ENCODE peak calls at places on chromosomes 6 and 20, in six cellular contexts. One of them, this sample, is unnamed.

GRCh38 chr20:17735206-17735804 is 35.5 kb downstream of the BANF2 start:
- DNase-seq in GM06990: no peak
- DNase-seq in AG04450: peak
- DNase-seq in fibroblast of lung: peak
- DNase-seq in CD8-positive, alpha-beta T cell: no peak
- DNase-seq in HFF-Myc: no peak
- DNase-seq in this sample: no peak

GRCh38 chr6:123448306-123448884 is 188.4 kb downstream of the TRDN start:
- DNase-seq in GM06990: no peak
- DNase-seq in AG04450: no peak
- DNase-seq in fibroblast of lung: no peak
- DNase-seq in CD8-positive, alpha-beta T cell: no peak
- DNase-seq in HFF-Myc: no peak
- DNase-seq in this sample: no peak

GRCh38 chr20:59178983-59179595 is 15.5 kb downstream of the ZNF831 start:
- DNase-seq in GM06990: no peak
- DNase-seq in AG04450: no peak
- DNase-seq in fibroblast of lung: no peak
- DNase-seq in CD8-positive, alpha-beta T cell: no peak
- DNase-seq in HFF-Myc: no peak
- DNase-seq in this sample: no peak

GRCh38 chr6:18997375-18997826 is 610.3 kb downstream of the RNF144B start:
- DNase-seq in GM06990: peak
- DNase-seq in AG04450: no peak
- DNase-seq in fibroblast of lung: peak
- DNase-seq in CD8-positive, alpha-beta T cell: no peak
- DNase-seq in HFF-Myc: peak
- DNase-seq in this sample: peak

GRCh38 chr6:139763468-139764214 is 389.2 kb upstream of the CITED2 start:
- DNase-seq in GM06990: no peak
- DNase-seq in AG04450: no peak
- DNase-seq in fibroblast of lung: peak
- DNase-seq in CD8-positive, alpha-beta T cell: no peak
- DNase-seq in HFF-Myc: no peak
- DNase-seq in this sample: no peak

GRCh38 chr6:155297669-155298068 is 16.6 kb downstream of the TFB1M start:
- DNase-seq in GM06990: no peak
- DNase-seq in AG04450: no peak
- DNase-seq in fibroblast of lung: no peak
- DNase-seq in CD8-positive, alpha-beta T cell: no peak
- DNase-seq in HFF-Myc: no peak
- DNase-seq in this sample: no peak

GRCh38 chr20:40805592-40805991 is 116.6 kb upstream of the MAFB start:
- DNase-seq in GM06990: no peak
- DNase-seq in AG04450: no peak
- DNase-seq in fibroblast of lung: no peak
- DNase-seq in CD8-positive, alpha-beta T cell: no peak
- DNase-seq in HFF-Myc: no peak
- DNase-seq in this sample: no peak

GRCh38 chr6:52261229-52261628 is 16.9 kb upstream of the IL17F start:
- DNase-seq in GM06990: no peak
- DNase-seq in AG04450: peak
- DNase-seq in fibroblast of lung: peak
- DNase-seq in CD8-positive, alpha-beta T cell: no peak
- DNase-seq in HFF-Myc: peak
- DNase-seq in this sample: no peak

GRCh38 chr6:44297063-44298038 is 15.8 kb downstream of the AARS2 start:
- DNase-seq in GM06990: no peak
- DNase-seq in AG04450: no peak
- DNase-seq in fibroblast of lung: no peak
- DNase-seq in CD8-positive, alpha-beta T cell: peak
- DNase-seq in HFF-Myc: no peak
- DNase-seq in this sample: peak

GRCh38 chr6:66307490-66307889 is 600.5 kb upstream of the EYS start:
- DNase-seq in GM06990: no peak
- DNase-seq in AG04450: no peak
- DNase-seq in fibroblast of lung: peak
- DNase-seq in CD8-positive, alpha-beta T cell: no peak
- DNase-seq in HFF-Myc: no peak
- DNase-seq in this sample: no peak

GRCh38 chr6:96836579-96837137 is 619 bp downstream of the GPR63 start:
- DNase-seq in GM06990: no peak
- DNase-seq in AG04450: no peak
- DNase-seq in fibroblast of lung: peak
- DNase-seq in CD8-positive, alpha-beta T cell: no peak
- DNase-seq in HFF-Myc: no peak
- DNase-seq in this sample: no peak

DNA sequence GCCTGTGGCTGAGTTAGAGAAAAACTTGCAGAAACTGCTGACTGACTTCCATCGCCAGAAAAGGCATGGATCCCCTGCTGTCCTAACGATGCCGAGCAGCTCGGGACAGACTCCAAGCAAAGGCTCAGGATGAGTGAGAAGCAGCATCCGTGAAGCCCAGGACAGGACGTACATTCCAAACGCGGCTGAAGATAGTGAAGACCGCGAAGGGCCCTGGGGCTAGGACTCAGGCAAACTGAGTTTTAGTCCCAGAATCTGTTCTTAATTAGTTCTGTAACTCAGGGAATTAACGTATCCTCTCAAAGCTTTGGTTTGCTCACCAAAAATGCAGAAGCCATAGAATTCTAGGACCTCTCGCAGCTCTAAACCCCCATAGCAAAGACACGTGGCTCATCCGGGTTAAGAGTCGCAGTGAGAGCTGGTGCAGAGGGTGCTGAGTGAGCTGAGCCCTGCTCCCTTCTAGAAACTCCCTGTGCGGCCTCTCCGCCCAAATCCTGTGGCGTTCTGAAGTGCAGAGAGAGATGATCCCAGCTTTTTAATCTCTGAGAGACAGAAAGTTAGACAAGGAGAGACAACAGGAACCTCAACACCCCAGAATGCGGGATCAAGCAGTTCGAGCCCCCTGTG is 132.9 kb upstream of the THBS2 start:
- DNase-seq in GM06990: no peak
- DNase-seq in AG04450: no peak
- DNase-seq in fibroblast of lung: peak
- DNase-seq in CD8-positive, alpha-beta T cell: no peak
- DNase-seq in HFF-Myc: peak
- DNase-seq in this sample: no peak
- TF ChIP-seq CTCF in GM06990: no peak
- TF ChIP-seq CTCF in AG04450: no peak
- TF ChIP-seq CTCF in fibroblast of lung: no peak
- TF ChIP-seq CTCF in CD8-positive, alpha-beta T cell: no peak
- TF ChIP-seq CTCF in HFF-Myc: no peak
- TF ChIP-seq CTCF in this sample: no peak

GRCh38 chr20:1468117-1468624 is 1.5 kb upstream of the NSFL1C start:
- DNase-seq in GM06990: no peak
- DNase-seq in AG04450: no peak
- DNase-seq in fibroblast of lung: no peak
- DNase-seq in CD8-positive, alpha-beta T cell: no peak
- DNase-seq in HFF-Myc: no peak
- DNase-seq in this sample: no peak

GRCh38 chr20:1465470-1466210 is 1.0 kb downstream of the NSFL1C start:
- DNase-seq in GM06990: no peak
- DNase-seq in AG04450: no peak
- DNase-seq in fibroblast of lung: no peak
- DNase-seq in CD8-positive, alpha-beta T cell: no peak
- DNase-seq in HFF-Myc: no peak
- DNase-seq in this sample: no peak

GRCh38 chr20:1466211-1467081 is at the start of gene NSFL1C:
- DNase-seq in GM06990: peak
- DNase-seq in AG04450: peak
- DNase-seq in fibroblast of lung: peak
- DNase-seq in CD8-positive, alpha-beta T cell: peak
- DNase-seq in HFF-Myc: peak
- DNase-seq in this sample: peak

GRCh38 chr20:1467355-1468116 is 887 bp upstream of the NSFL1C start:
- DNase-seq in GM06990: no peak
- DNase-seq in AG04450: no peak
- DNase-seq in fibroblast of lung: no peak
- DNase-seq in CD8-positive, alpha-beta T cell: no peak
- DNase-seq in HFF-Myc: no peak
- DNase-seq in this sample: no peak

DNA sequence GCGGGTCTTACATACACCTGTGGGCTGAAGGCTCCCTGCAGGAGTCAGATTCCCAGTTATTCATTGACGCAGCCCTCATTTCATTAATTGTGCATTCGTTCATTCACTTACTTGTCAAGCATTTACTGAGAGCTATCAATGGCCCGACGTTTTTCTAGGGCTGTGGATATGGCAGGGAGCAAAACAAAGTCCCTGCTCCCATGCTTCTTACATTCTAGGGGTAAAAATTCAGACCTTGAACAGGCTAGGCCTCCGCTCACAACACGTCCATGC is 369 bp upstream of the NSFL1C start:
- DNase-seq in GM06990: no peak
- DNase-seq in AG04450: no peak
- DNase-seq in fibroblast of lung: no peak
- DNase-seq in CD8-positive, alpha-beta T cell: no peak
- DNase-seq in HFF-Myc: no peak
- DNase-seq in this sample: no peak
- TF ChIP-seq CTCF in GM06990: no peak
- TF ChIP-seq CTCF in AG04450: no peak
- TF ChIP-seq CTCF in fibroblast of lung: no peak
- TF ChIP-seq CTCF in CD8-positive, alpha-beta T cell: no peak
- TF ChIP-seq CTCF in HFF-Myc: no peak
- TF ChIP-seq CTCF in this sample: no peak

GRCh38 chr6:79813854-79814477 is 133.4 kb downstream of the ELOVL4 start:
- DNase-seq in GM06990: peak
- DNase-seq in AG04450: peak
- DNase-seq in fibroblast of lung: peak
- DNase-seq in CD8-positive, alpha-beta T cell: peak
- DNase-seq in HFF-Myc: no peak
- DNase-seq in this sample: peak
- TF ChIP-seq CTCF in GM06990: peak
- TF ChIP-seq CTCF in AG04450: peak
- TF ChIP-seq CTCF in fibroblast of lung: peak
- TF ChIP-seq CTCF in CD8-positive, alpha-beta T cell: peak
- TF ChIP-seq CTCF in HFF-Myc: peak
- TF ChIP-seq CTCF in this sample: peak

GRCh38 chr6:131597448-131597847 is 24.4 kb downstream of the ARG1 start:
- DNase-seq in GM06990: no peak
- DNase-seq in AG04450: no peak
- DNase-seq in fibroblast of lung: peak
- DNase-seq in CD8-positive, alpha-beta T cell: no peak
- DNase-seq in HFF-Myc: no peak
- DNase-seq in this sample: no peak
- TF ChIP-seq CTCF in GM06990: peak
- TF ChIP-seq CTCF in AG04450: peak
- TF ChIP-seq CTCF in fibroblast of lung: peak
- TF ChIP-seq CTCF in CD8-positive, alpha-beta T cell: peak
- TF ChIP-seq CTCF in HFF-Myc: peak
- TF ChIP-seq CTCF in this sample: peak

DNA sequence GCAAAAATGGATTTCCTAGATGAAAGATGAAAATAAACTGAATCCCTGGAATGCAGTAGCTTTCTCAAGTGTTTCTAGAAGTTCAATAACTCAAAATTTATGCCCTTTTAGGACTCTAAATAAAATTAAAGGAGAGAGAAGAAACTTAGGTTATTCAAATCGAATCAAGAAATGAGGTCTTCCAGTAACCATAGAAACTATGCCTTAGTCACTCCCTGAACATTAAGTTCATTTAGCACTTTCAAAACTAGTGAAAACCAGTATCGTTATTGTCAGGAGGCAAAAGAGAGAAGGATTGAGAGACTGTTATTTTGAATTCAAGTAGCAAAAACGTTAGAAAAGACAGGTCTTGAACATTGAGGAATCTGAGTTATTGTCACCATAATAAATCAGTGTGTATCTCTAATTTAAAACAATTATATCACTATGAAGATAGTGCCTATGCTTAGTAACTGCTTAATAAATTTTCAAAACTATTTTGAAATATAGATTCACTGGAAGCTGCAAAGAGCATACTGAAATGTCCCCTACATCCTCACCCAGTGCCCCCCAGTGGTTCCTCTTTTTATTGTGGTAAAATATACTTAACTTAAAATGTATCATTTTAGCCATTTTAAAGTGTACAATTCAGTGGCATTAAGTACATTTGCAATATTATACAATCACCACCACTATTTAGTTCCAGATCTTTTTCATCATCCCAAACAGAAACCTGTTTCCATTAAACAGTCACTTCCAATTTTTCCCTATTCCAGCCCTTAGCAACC is 4.6 kb downstream of the RPP21 start:
- DNase-seq in GM06990: no peak
- DNase-seq in AG04450: no peak
- DNase-seq in fibroblast of lung: no peak
- DNase-seq in CD8-positive, alpha-beta T cell: no peak
- DNase-seq in HFF-Myc: no peak
- DNase-seq in this sample: no peak
- TF ChIP-seq CTCF in GM06990: no peak
- TF ChIP-seq CTCF in AG04450: no peak
- TF ChIP-seq CTCF in fibroblast of lung: peak
- TF ChIP-seq CTCF in CD8-positive, alpha-beta T cell: no peak
- TF ChIP-seq CTCF in HFF-Myc: no peak
- TF ChIP-seq CTCF in this sample: no peak

GRCh38 chr20:9177278-9177677 is 108.4 kb downstream of the PLCB4 start:
- DNase-seq in GM06990: no peak
- DNase-seq in AG04450: no peak
- DNase-seq in fibroblast of lung: no peak
- DNase-seq in CD8-positive, alpha-beta T cell: no peak
- DNase-seq in HFF-Myc: no peak
- DNase-seq in this sample: no peak

GRCh38 chr20:9169409-9169808 is 100.5 kb downstream of the PLCB4 start:
- DNase-seq in GM06990: no peak
- DNase-seq in AG04450: no peak
- DNase-seq in fibroblast of lung: no peak
- DNase-seq in CD8-positive, alpha-beta T cell: no peak
- DNase-seq in HFF-Myc: no peak
- DNase-seq in this sample: no peak

GRCh38 chr20:9172908-9173307 is 104.0 kb downstream of the PLCB4 start:
- DNase-seq in GM06990: no peak
- DNase-seq in AG04450: no peak
- DNase-seq in fibroblast of lung: peak
- DNase-seq in CD8-positive, alpha-beta T cell: no peak
- DNase-seq in HFF-Myc: no peak
- DNase-seq in this sample: no peak
- TF ChIP-seq CTCF in GM06990: no peak
- TF ChIP-seq CTCF in AG04450: no peak
- TF ChIP-seq CTCF in fibroblast of lung: peak
- TF ChIP-seq CTCF in CD8-positive, alpha-beta T cell: no peak
- TF ChIP-seq CTCF in HFF-Myc: peak
- TF ChIP-seq CTCF in this sample: peak

DNA sequence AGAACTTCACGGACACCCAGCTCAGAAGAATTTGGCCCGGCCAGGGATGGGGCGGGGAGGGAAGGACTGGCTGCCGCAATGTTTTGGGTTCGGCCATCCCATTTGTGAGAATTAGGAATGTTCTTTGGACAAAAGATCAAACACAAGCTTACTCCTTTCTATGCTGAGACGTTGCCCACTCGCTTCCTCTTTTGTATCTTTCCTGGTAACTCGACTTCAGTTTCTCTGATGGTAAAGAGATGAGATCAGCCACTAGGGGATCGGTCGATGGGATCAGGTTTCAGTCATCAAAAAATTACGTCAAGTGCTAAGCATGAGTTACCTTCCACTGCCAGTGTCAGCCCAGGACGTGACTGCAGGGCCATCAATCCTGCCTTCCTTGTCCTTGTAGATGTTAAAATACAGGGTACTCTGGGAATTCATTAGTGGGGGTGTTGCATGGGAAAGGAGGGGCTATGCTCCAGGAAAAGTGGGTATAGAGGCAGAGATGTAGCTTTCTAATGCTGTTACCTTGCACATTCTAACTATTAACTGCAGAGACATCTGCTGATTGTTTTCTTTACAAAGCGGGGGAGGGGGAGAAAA is 190.2 kb downstream of the TSHZ2 start:
- DNase-seq in GM06990: peak
- DNase-seq in AG04450: no peak
- DNase-seq in fibroblast of lung: peak
- DNase-seq in CD8-positive, alpha-beta T cell: no peak
- DNase-seq in HFF-Myc: no peak
- DNase-seq in this sample: peak
- TF ChIP-seq CTCF in GM06990: no peak
- TF ChIP-seq CTCF in AG04450: no peak
- TF ChIP-seq CTCF in fibroblast of lung: peak
- TF ChIP-seq CTCF in CD8-positive, alpha-beta T cell: no peak
- TF ChIP-seq CTCF in HFF-Myc: no peak
- TF ChIP-seq CTCF in this sample: no peak

This sample was measured in kidney.